ENCODE peak calls at places on chromosomes 6 and 20, in seven cellular contexts. F, X, J, U, A, I and P are unnamed samples. For H3K79me1, the result is how much of the 10 kb centered on the place peaks cover.

GRCh38 chr6:57307850-57308249 is 9.6 kb upstream of the PRIM2 start:
- DNase-seq in F (peak), X (no peak), J (no peak), U (no peak), A (no peak), I (no peak), P (no peak)

GRCh38 chr20:17680836-17681740 is 954 bp downstream of the RRBP1 start:
- DNase-seq in F (peak), X (peak), J (peak), U (peak), A (peak), I (peak), P (peak)

GRCh38 chr6:16559091-16559490 is 202.2 kb downstream of the ATXN1 start:
- DNase-seq in F (peak), X (no peak), J (no peak), U (no peak), A (no peak), I (no peak), P (no peak)

GRCh38 chr6:138520463-138520862 is 21.2 kb upstream of the NHSL1 start:
- DNase-seq in F (no peak), X (no peak), J (no peak), U (peak), A (no peak), I (no peak), P (no peak)

GRCh38 chr6:149014631-149015171 is 267.9 kb downstream of the UST start:
- DNase-seq in F (peak), X (peak), J (peak), U (peak), A (peak), I (no peak), P (no peak)

GRCh38 chr20:62129731-62130531 is 7.7 kb downstream of the LSM14B start:
- DNase-seq in F (no peak), X (no peak), J (no peak), U (no peak), A (no peak), I (no peak), P (no peak)

GRCh38 chr20:22763257-22763906 is 179.0 kb upstream of the FOXA2 start:
- DNase-seq in F (no peak), X (peak), J (no peak), U (peak), A (no peak), I (peak), P (no peak)

GRCh38 chr6:56899753-56900152 is 55.2 kb upstream of the BEND6 start:
- DNase-seq in F (no peak), X (no peak), J (no peak), U (no peak), A (no peak), I (no peak), P (no peak)

GRCh38 chr6:105769197-105769596 is 316.9 kb upstream of the PRDM1 start:
- DNase-seq in F (no peak), X (no peak), J (no peak), U (no peak), A (no peak), I (no peak), P (no peak)

GRCh38 chr20:36454664-36455427 is 86.5 kb upstream of the MYL9 start:
- DNase-seq in F (no peak), X (peak), J (peak), U (no peak), A (peak), I (no peak), P (peak)

GRCh38 chr6:134464690-134465411 is 146.9 kb upstream of the SGK1 start:
- DNase-seq in F (peak), X (peak), J (no peak), U (peak), A (no peak), I (peak), P (no peak)

GRCh38 chr20:58306421-58307261 is 2.9 kb upstream of the RAB22A start:
- DNase-seq in F (peak), X (no peak), J (no peak), U (peak), A (no peak), I (peak), P (no peak)

GRCh38 chr20:47413189-47413588 is 56.7 kb upstream of the ZMYND8 start:
- DNase-seq in F (no peak), X (no peak), J (no peak), U (no peak), A (no peak), I (no peak), P (no peak)
- H3K79me1 ChIP-seq in F (under half), X (under half), J (under half), U (under half), A (under half), I (under half), P (under half)

DNA sequence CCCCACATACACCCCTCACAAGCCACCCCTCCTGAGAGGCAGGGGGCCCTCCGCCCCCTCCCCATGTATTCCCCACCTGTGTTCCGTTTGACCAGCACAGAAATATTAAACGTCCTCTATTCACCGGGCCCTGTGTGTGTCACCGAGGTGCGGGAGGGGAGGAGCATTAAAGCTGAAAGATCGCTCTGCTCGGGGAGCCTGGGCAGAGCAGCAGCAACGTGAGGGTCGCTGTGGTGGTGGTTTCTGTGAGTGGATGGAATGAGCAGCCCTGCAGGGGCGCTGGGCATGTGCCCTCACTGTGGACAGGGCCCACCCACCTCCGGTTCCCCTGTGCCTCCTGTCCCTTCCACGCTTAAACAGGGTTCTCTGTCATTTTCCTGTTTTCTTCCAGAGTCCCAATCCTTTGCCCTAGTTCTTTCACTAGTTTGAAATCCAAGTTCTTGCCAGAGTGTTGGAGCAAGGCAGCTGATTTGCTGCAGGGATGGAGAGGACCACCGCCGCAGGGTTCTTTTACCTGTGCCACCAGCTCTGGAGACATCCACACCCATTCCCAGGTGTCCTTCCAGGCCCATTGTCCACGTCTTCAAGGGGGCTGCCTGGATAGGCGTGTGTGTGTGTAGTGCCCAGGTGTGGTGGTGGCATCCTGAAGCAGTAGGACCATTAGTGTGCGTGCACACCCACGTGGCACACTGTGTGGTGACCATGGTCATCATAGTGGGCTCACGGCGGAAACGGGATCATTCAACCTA is 37.6 kb upstream of the MDFI start:
- DNase-seq in F (no peak), X (no peak), J (no peak), U (no peak), A (no peak), I (no peak), P (no peak)
- H3K18ac ChIP-seq in F (no peak), X (no peak), J (no peak), U (no peak), A (peak), I (no peak), P (peak)

GRCh38 chr20:39897058-39897457 is 792.0 kb downstream of the MAFB start:
- DNase-seq in F (peak), X (no peak), J (no peak), U (peak), A (no peak), I (no peak), P (no peak)
- H2AK5ac ChIP-seq in F (no peak), X (no peak), J (no peak), U (no peak), A (no peak), I (no peak), P (no peak)

GRCh38 chr20:11989018-11989771 is 71.5 kb downstream of the BTBD3 start:
- DNase-seq in F (no peak), X (no peak), J (no peak), U (no peak), A (no peak), I (no peak), P (no peak)
- H3K79me1 ChIP-seq in F (under half), X (under half), J (under half), U (under half), A (under half), I (under half), P (under half)

DNA sequence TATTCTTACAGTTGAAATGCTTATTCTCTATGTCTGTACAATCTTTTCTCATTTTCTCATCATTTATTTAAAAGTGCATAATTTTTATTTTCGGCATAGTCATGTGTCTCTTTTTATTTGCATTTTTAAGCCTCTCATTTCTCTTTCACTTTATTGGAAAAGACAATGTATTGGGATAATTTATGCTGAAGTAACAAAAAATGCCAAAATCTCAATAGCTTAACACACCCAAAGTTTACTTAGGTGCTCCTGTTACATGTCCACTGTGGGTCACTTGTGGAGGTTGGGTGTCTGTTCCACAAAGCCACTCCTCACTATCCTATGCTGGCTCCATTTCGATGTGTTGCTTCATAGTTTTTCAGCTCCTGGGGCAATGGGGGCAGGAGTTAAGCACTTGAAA is 638.7 kb downstream of the CD109 start:
- DNase-seq in F (no peak), X (no peak), J (no peak), U (no peak), A (no peak), I (no peak), P (no peak)
- H3K18ac ChIP-seq in F (peak), X (no peak), J (no peak), U (no peak), A (no peak), I (no peak), P (no peak)

GRCh38 chr6:79042088-79042798 is 35.8 kb downstream of the PHIP start:
- DNase-seq in F (no peak), X (no peak), J (no peak), U (no peak), A (no peak), I (no peak), P (no peak)

GRCh38 chr6:79038061-79038460 is 40.0 kb downstream of the PHIP start:
- DNase-seq in F (peak), X (no peak), J (no peak), U (no peak), A (no peak), I (no peak), P (no peak)

GRCh38 chr6:79034865-79035264 is 43.2 kb downstream of the PHIP start:
- DNase-seq in F (peak), X (no peak), J (no peak), U (no peak), A (no peak), I (no peak), P (no peak)

GRCh38 chr6:79042799-79043126 is 35.3 kb downstream of the PHIP start:
- DNase-seq in F (no peak), X (no peak), J (no peak), U (no peak), A (no peak), I (no peak), P (no peak)

GRCh38 chr6:79040083-79040482 is 38.0 kb downstream of the PHIP start:
- DNase-seq in F (peak), X (no peak), J (no peak), U (peak), A (no peak), I (no peak), P (no peak)
- H2AK5ac ChIP-seq in F (no peak), X (no peak), J (no peak), U (no peak), A (no peak), I (no peak), P (no peak)

GRCh38 chr6:137403855-137404254 is 90.3 kb downstream of the OLIG3 start:
- DNase-seq in F (no peak), X (no peak), J (no peak), U (no peak), A (no peak), I (no peak), P (no peak)

GRCh38 chr6:137403443-137403842 is 90.8 kb downstream of the OLIG3 start:
- DNase-seq in F (no peak), X (no peak), J (no peak), U (no peak), A (no peak), I (no peak), P (no peak)

GRCh38 chr6:137409378-137409777 is 84.8 kb downstream of the OLIG3 start:
- DNase-seq in F (no peak), X (no peak), J (no peak), U (no peak), A (no peak), I (no peak), P (no peak)

GRCh38 chr6:137405806-137406205 is 88.4 kb downstream of the OLIG3 start:
- DNase-seq in F (no peak), X (peak), J (no peak), U (no peak), A (no peak), I (no peak), P (no peak)

GRCh38 chr6:137407816-137408215 is 86.4 kb downstream of the OLIG3 start:
- DNase-seq in F (no peak), X (no peak), J (no peak), U (no peak), A (no peak), I (no peak), P (no peak)
- H3K79me1 ChIP-seq in F (under half), X (under half), J (under half), U (under half), A (under half), I (under half), P (under half)

DNA sequence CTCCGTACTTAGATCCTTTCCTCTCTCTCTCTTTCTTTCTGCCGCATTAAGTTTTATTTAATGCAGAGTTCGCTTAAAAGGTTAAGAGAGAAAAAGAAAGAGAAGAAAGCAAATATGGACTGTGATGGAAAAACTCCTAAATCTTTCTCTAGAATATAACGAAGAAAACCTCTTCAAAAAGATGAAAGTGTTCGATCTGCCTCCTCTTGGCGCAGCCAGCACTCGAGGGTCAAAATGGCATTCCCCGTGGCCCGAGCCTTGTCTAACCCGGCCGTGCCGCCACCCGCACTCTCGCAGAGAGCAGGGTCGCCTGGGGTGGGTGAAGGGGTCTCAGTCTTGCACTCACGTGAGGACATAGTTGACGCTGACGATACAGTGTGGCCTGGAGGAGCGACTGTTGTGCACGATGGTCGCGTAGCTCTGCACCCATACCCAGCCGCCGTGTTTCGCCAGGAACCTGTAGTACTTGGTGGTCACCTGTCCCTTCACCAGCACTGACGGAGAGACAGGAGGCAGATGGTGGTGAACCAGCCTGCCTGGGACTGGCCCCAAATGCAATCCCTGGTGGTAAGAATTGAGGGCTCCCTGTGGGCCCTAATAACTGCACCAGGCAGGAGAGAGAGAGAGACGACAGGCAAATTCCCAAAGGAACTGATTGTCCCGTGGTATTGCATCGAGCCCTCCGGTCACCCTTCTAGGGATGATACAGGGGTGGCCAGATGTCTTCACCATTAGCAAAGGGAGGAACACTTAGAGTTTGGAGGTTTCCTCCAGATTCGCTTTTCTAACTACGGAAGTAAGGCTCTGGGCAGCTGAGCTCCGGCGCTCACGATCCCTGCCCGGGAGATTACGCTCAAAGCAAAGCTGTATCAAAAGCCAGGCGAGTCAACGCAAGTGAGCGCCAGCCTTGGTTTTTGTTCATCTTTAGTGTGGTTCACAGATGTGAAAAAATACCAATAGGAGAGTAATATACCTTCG is 17.5 kb downstream of the SIM1 start:
- DNase-seq in F (no peak), X (peak), J (peak), U (peak), A (peak), I (no peak), P (peak)
- H3K18ac ChIP-seq in F (no peak), X (no peak), J (no peak), U (no peak), A (no peak), I (no peak), P (peak)

GRCh38 chr6:135606392-135606791 is 108.9 kb upstream of the AHI1 start:
- DNase-seq in F (no peak), X (no peak), J (no peak), U (no peak), A (no peak), I (no peak), P (no peak)

GRCh38 chr6:135608031-135608430 is 110.5 kb upstream of the AHI1 start:
- DNase-seq in F (no peak), X (no peak), J (no peak), U (no peak), A (no peak), I (no peak), P (no peak)

GRCh38 chr6:135603249-135603648 is 105.7 kb upstream of the AHI1 start:
- DNase-seq in F (no peak), X (no peak), J (no peak), U (no peak), A (no peak), I (no peak), P (no peak)

GRCh38 chr6:135604035-135604865 is 106.7 kb upstream of the AHI1 start:
- DNase-seq in F (no peak), X (no peak), J (no peak), U (no peak), A (no peak), I (no peak), P (no peak)

GRCh38 chr6:135605278-135605790 is 107.8 kb upstream of the AHI1 start:
- DNase-seq in F (no peak), X (no peak), J (no peak), U (no peak), A (no peak), I (no peak), P (no peak)
- H2AK5ac ChIP-seq in F (no peak), X (no peak), J (no peak), U (no peak), A (no peak), I (no peak), P (no peak)

GRCh38 chr6:41757268-41757667 is 10.1 kb upstream of the PGC start:
- DNase-seq in F (no peak), X (no peak), J (no peak), U (no peak), A (no peak), I (no peak), P (no peak)
- H3K79me1 ChIP-seq in F (under half), X (under half), J (under half), U (under half), A (under half), I (under half), P (under half)